ENCODE peak calls at places on chromosomes 16 and 17, in six cellular contexts. M is brain microvascular endothelial cell; Y is activated CD4-positive, alpha-beta T cell treated with anti-CD3 and anti-CD28 coated beads, Interleukin-2, amount 50 U/mL, for 24 hours; T is type B pancreatic cell; W is ACHN; O is iris pigment epithelial cell. H is an unnamed sample.

GRCh38 chr17:81090361-81091133 is 55.6 kb downstream of the BAIAP2 start:
- DNase-seq in O (no peak), M (no peak), T (no peak), Y (no peak), W (peak; percentile 21), H (no peak)

GRCh38 chr16:56776562-56776961 is 46.6 kb downstream of the NUP93 start:
- DNase-seq in Y (no peak), W (no peak), O (peak; percentile 76), T (no peak), M (no peak), H (peak; percentile 32)

GRCh38 chr17:14015286-14015685 is 54.0 kb upstream of the COX10 start:
- DNase-seq in M (no peak), T (no peak), W (no peak), Y (no peak), O (no peak), H (no peak)

GRCh38 chr17:73257516-73257915 is 4.2 kb downstream of the CPSF4L start:
- DNase-seq in Y (no peak), W (no peak), O (no peak), M (no peak), T (no peak), H (no peak)

GRCh38 chr17:4014148-4014927 is 50.1 kb upstream of the ATP2A3 start:
- DNase-seq in O (no peak), Y (no peak), T (no peak), W (no peak), M (no peak), H (no peak)

GRCh38 chr17:4020096-4020495 is 55.9 kb upstream of the ATP2A3 start:
- DNase-seq in W (no peak), Y (no peak), T (no peak), O (no peak), M (no peak), H (no peak)

GRCh38 chr16:11014159-11014558 is 69.8 kb downstream of the CLEC16A start:
- DNase-seq in M (no peak), T (no peak), Y (no peak), O (peak; percentile 91), W (no peak), H (no peak)

GRCh38 chr16:74997042-74997491 is 1.8 kb upstream of the ZNRF1 start:
- DNase-seq in O (no peak), M (no peak), W (no peak), Y (no peak), T (no peak), H (no peak)

GRCh38 chr17:59370580-59371299 is 39.3 kb downstream of the YPEL2 start:
- DNase-seq in Y (no peak), O (no peak), T (no peak), M (no peak), W (no peak), H (no peak)

GRCh38 chr17:7561589-7562207 is at the start of gene SENP3:
- DNase-seq in O (peak; percentile 89), T (peak; percentile 94), W (peak; percentile 95), M (peak; percentile 72), Y (peak; percentile 83), H (peak; percentile 88)

GRCh38 chr16:54507091-54507490 is 220.5 kb upstream of the IRX3 start:
- DNase-seq in Y (no peak), O (no peak), W (no peak), T (no peak), M (no peak), H (no peak)

GRCh38 chr16:16014329-16015224 is 65.2 kb downstream of the ABCC1 start:
- DNase-seq in M (no peak), T (no peak), Y (no peak), W (no peak), O (peak; percentile 38), H (peak; percentile 49)

GRCh38 chr17:885971-886571 is 93.5 kb downstream of the NXN start:
- DNase-seq in Y (no peak), O (peak; percentile 28), M (no peak), T (no peak), W (no peak), H (no peak)

GRCh38 chr17:40615989-40616476 is 31.6 kb downstream of the SMARCE1 start:
- DNase-seq in T (no peak), O (no peak), W (no peak), Y (no peak), M (no peak), H (no peak)

GRCh38 chr17:61827649-61828395 is 35.5 kb downstream of the BRIP1 start:
- DNase-seq in W (no peak), O (no peak), Y (no peak), T (no peak), M (no peak), H (no peak)

GRCh38 chr17:43368740-43369506 is 29.9 kb upstream of the ARL4D start:
- DNase-seq in O (peak; percentile 83), Y (peak; percentile 58), M (peak; percentile 75), T (no peak), W (peak; percentile 95), H (peak; percentile 81)

GRCh38 chr16:49552273-49552928 is 178.8 kb downstream of the C16orf78 start:
- DNase-seq in T (no peak), Y (no peak), O (no peak), W (no peak), M (no peak), H (no peak)

H was measured in astrocyte of the spinal cord.